ENCODE peak calls at places on chromosomes 2 and 18, in seven cellular contexts. One of them, this sample, is unnamed.

GRCh38 chr2:215441560-215442391 is 5.9 kb upstream of the FN1 start:
- DNase-seq in fibroblast of lung: no peak
- DNase-seq in cardiac muscle cell: no peak
- DNase-seq in fibroblast of pulmonary artery: no peak
- DNase-seq in lower lobe of right lung: no peak
- DNase-seq in endodermal cell: no peak
- DNase-seq in GM12865: no peak
- DNase-seq in this sample: no peak

GRCh38 chr2:20396356-20397000 is 45.8 kb upstream of the PUM2 start:
- DNase-seq in fibroblast of lung: no peak
- DNase-seq in cardiac muscle cell: no peak
- DNase-seq in fibroblast of pulmonary artery: no peak
- DNase-seq in lower lobe of right lung: no peak
- DNase-seq in endodermal cell: no peak
- DNase-seq in GM12865: no peak
- DNase-seq in this sample: no peak

GRCh38 chr2:161961046-161961445 is 113.0 kb downstream of the DPP4 start:
- DNase-seq in fibroblast of lung: no peak
- DNase-seq in cardiac muscle cell: no peak
- DNase-seq in fibroblast of pulmonary artery: no peak
- DNase-seq in lower lobe of right lung: no peak
- DNase-seq in endodermal cell: no peak
- DNase-seq in GM12865: no peak
- DNase-seq in this sample: no peak

GRCh38 chr2:12714391-12715221 is 2.1 kb upstream of the TRIB2 start:
- DNase-seq in fibroblast of lung: peak; percentile 40
- DNase-seq in cardiac muscle cell: no peak
- DNase-seq in fibroblast of pulmonary artery: peak; percentile 76
- DNase-seq in lower lobe of right lung: no peak
- DNase-seq in endodermal cell: no peak
- DNase-seq in GM12865: no peak
- DNase-seq in this sample: no peak

GRCh38 chr2:128600606-128601297 is 282.1 kb upstream of the HS6ST1 start:
- DNase-seq in fibroblast of lung: no peak
- DNase-seq in cardiac muscle cell: no peak
- DNase-seq in fibroblast of pulmonary artery: no peak
- DNase-seq in lower lobe of right lung: no peak
- DNase-seq in endodermal cell: no peak
- DNase-seq in GM12865: no peak
- DNase-seq in this sample: peak; percentile 3

GRCh38 chr2:20745924-20746555 is 76.9 kb downstream of the LDAH start:
- DNase-seq in fibroblast of lung: no peak
- DNase-seq in cardiac muscle cell: no peak
- DNase-seq in fibroblast of pulmonary artery: peak; percentile 6
- DNase-seq in lower lobe of right lung: no peak
- DNase-seq in endodermal cell: no peak
- DNase-seq in GM12865: no peak
- DNase-seq in this sample: no peak

GRCh38 chr2:237178396-237178795 is 92.7 kb downstream of the COPS8 start:
- DNase-seq in fibroblast of lung: peak; percentile 95
- DNase-seq in cardiac muscle cell: no peak
- DNase-seq in fibroblast of pulmonary artery: peak; percentile 52
- DNase-seq in lower lobe of right lung: no peak
- DNase-seq in endodermal cell: no peak
- DNase-seq in GM12865: no peak
- DNase-seq in this sample: no peak

GRCh38 chr2:105888625-105889024 is 143.9 kb downstream of the NCK2 start:
- DNase-seq in fibroblast of lung: no peak
- DNase-seq in cardiac muscle cell: no peak
- DNase-seq in fibroblast of pulmonary artery: no peak
- DNase-seq in lower lobe of right lung: no peak
- DNase-seq in endodermal cell: peak; percentile 74
- DNase-seq in GM12865: peak; percentile 51
- DNase-seq in this sample: no peak

GRCh38 chr2:215527738-215528137 is 91.9 kb upstream of the FN1 start:
- DNase-seq in fibroblast of lung: peak; percentile 85
- DNase-seq in cardiac muscle cell: no peak
- DNase-seq in fibroblast of pulmonary artery: peak; percentile 72
- DNase-seq in lower lobe of right lung: no peak
- DNase-seq in endodermal cell: no peak
- DNase-seq in GM12865: no peak
- DNase-seq in this sample: no peak

GRCh38 chr2:61715501-61715900 is 138.4 kb downstream of the FAM161A start:
- DNase-seq in fibroblast of lung: no peak
- DNase-seq in cardiac muscle cell: no peak
- DNase-seq in fibroblast of pulmonary artery: no peak
- DNase-seq in lower lobe of right lung: no peak
- DNase-seq in endodermal cell: no peak
- DNase-seq in GM12865: no peak
- DNase-seq in this sample: no peak

GRCh38 chr2:29509397-29509796 is 394.2 kb downstream of the CLIP4 start:
- DNase-seq in fibroblast of lung: no peak
- DNase-seq in cardiac muscle cell: no peak
- DNase-seq in fibroblast of pulmonary artery: no peak
- DNase-seq in lower lobe of right lung: no peak
- DNase-seq in endodermal cell: no peak
- DNase-seq in GM12865: no peak
- DNase-seq in this sample: no peak

GRCh38 chr2:97911210-97911921 is 84.4 kb downstream of the TMEM131 start:
- DNase-seq in fibroblast of lung: peak; percentile 20
- DNase-seq in cardiac muscle cell: no peak
- DNase-seq in fibroblast of pulmonary artery: peak; percentile 34
- DNase-seq in lower lobe of right lung: no peak
- DNase-seq in endodermal cell: no peak
- DNase-seq in GM12865: peak; percentile 80
- DNase-seq in this sample: no peak

GRCh38 chr2:117933884-117934354 is 80.0 kb downstream of the CCDC93 start:
- DNase-seq in fibroblast of lung: no peak
- DNase-seq in cardiac muscle cell: no peak
- DNase-seq in fibroblast of pulmonary artery: no peak
- DNase-seq in lower lobe of right lung: no peak
- DNase-seq in endodermal cell: peak; percentile 46
- DNase-seq in GM12865: no peak
- DNase-seq in this sample: no peak

GRCh38 chr2:9699139-9699823 is 68.5 kb upstream of the YWHAQ start:
- DNase-seq in fibroblast of lung: peak; percentile 73
- DNase-seq in cardiac muscle cell: no peak
- DNase-seq in fibroblast of pulmonary artery: peak; percentile 64
- DNase-seq in lower lobe of right lung: no peak
- DNase-seq in endodermal cell: peak; percentile 24
- DNase-seq in GM12865: no peak
- DNase-seq in this sample: no peak

GRCh38 chr2:181576431-181576830 is 80.5 kb downstream of the CERKL start:
- DNase-seq in fibroblast of lung: no peak
- DNase-seq in cardiac muscle cell: peak; percentile 57
- DNase-seq in fibroblast of pulmonary artery: no peak
- DNase-seq in lower lobe of right lung: no peak
- DNase-seq in endodermal cell: no peak
- DNase-seq in GM12865: no peak
- DNase-seq in this sample: no peak

GRCh38 chr2:61016392-61017002 is 1.0 kb upstream of the PEX13 start:
- DNase-seq in fibroblast of lung: no peak
- DNase-seq in cardiac muscle cell: no peak
- DNase-seq in fibroblast of pulmonary artery: no peak
- DNase-seq in lower lobe of right lung: peak; percentile 51
- DNase-seq in endodermal cell: no peak
- DNase-seq in GM12865: peak; percentile 61
- DNase-seq in this sample: no peak

GRCh38 chr2:10659898-10660568 is 29.7 kb downstream of the NOL10 start:
- DNase-seq in fibroblast of lung: peak; percentile 72
- DNase-seq in cardiac muscle cell: peak; percentile 58
- DNase-seq in fibroblast of pulmonary artery: peak; percentile 82
- DNase-seq in lower lobe of right lung: no peak
- DNase-seq in endodermal cell: peak; percentile 89
- DNase-seq in GM12865: peak; percentile 21
- DNase-seq in this sample: peak; percentile 64

GRCh38 chr2:1598800-1599199 is 145.5 kb downstream of the PXDN start:
- DNase-seq in fibroblast of lung: no peak
- DNase-seq in cardiac muscle cell: no peak
- DNase-seq in fibroblast of pulmonary artery: no peak
- DNase-seq in lower lobe of right lung: no peak
- DNase-seq in endodermal cell: peak; percentile 41
- DNase-seq in GM12865: no peak
- DNase-seq in this sample: no peak

GRCh38 chr2:232637832-232638231 is 4.4 kb downstream of the EFHD1 start:
- DNase-seq in fibroblast of lung: no peak
- DNase-seq in cardiac muscle cell: no peak
- DNase-seq in fibroblast of pulmonary artery: no peak
- DNase-seq in lower lobe of right lung: no peak
- DNase-seq in endodermal cell: no peak
- DNase-seq in GM12865: no peak
- DNase-seq in this sample: no peak
- H3K4me3 ChIP-seq in fibroblast of lung: no peak overlapping the region
- H3K4me3 ChIP-seq in cardiac muscle cell: no peak overlapping the region
- H3K4me3 ChIP-seq in fibroblast of pulmonary artery: no peak overlapping the region
- H3K4me3 ChIP-seq in lower lobe of right lung: no peak overlapping the region
- H3K4me3 ChIP-seq in endodermal cell: no peak overlapping the region
- H3K4me3 ChIP-seq in GM12865: no peak overlapping the region
- H3K4me3 ChIP-seq in this sample: no peak overlapping the region

GRCh38 chr18:78292602-78293001 is 687.0 kb upstream of the SALL3 start:
- DNase-seq in fibroblast of lung: peak; percentile 2
- DNase-seq in cardiac muscle cell: no peak
- DNase-seq in fibroblast of pulmonary artery: no peak
- DNase-seq in lower lobe of right lung: no peak
- DNase-seq in endodermal cell: no peak
- DNase-seq in GM12865: no peak
- DNase-seq in this sample: no peak
- H3K4me3 ChIP-seq in fibroblast of lung: no peak overlapping the region
- H3K4me3 ChIP-seq in cardiac muscle cell: no peak overlapping the region
- H3K4me3 ChIP-seq in fibroblast of pulmonary artery: no peak overlapping the region
- H3K4me3 ChIP-seq in lower lobe of right lung: no peak overlapping the region
- H3K4me3 ChIP-seq in endodermal cell: no peak overlapping the region
- H3K4me3 ChIP-seq in GM12865: no peak overlapping the region
- H3K4me3 ChIP-seq in this sample: no peak overlapping the region

GRCh38 chr2:212266310-212266709 is 272.3 kb downstream of the ERBB4 start:
- DNase-seq in fibroblast of lung: no peak
- DNase-seq in cardiac muscle cell: no peak
- DNase-seq in fibroblast of pulmonary artery: no peak
- DNase-seq in lower lobe of right lung: no peak
- DNase-seq in endodermal cell: no peak
- DNase-seq in GM12865: no peak
- DNase-seq in this sample: no peak
- H3K4me3 ChIP-seq in fibroblast of lung: no peak overlapping the region
- H3K4me3 ChIP-seq in cardiac muscle cell: no peak overlapping the region
- H3K4me3 ChIP-seq in fibroblast of pulmonary artery: no peak overlapping the region
- H3K4me3 ChIP-seq in lower lobe of right lung: no peak overlapping the region
- H3K4me3 ChIP-seq in endodermal cell: no peak overlapping the region
- H3K4me3 ChIP-seq in GM12865: no peak overlapping the region
- H3K4me3 ChIP-seq in this sample: no peak overlapping the region

DNA sequence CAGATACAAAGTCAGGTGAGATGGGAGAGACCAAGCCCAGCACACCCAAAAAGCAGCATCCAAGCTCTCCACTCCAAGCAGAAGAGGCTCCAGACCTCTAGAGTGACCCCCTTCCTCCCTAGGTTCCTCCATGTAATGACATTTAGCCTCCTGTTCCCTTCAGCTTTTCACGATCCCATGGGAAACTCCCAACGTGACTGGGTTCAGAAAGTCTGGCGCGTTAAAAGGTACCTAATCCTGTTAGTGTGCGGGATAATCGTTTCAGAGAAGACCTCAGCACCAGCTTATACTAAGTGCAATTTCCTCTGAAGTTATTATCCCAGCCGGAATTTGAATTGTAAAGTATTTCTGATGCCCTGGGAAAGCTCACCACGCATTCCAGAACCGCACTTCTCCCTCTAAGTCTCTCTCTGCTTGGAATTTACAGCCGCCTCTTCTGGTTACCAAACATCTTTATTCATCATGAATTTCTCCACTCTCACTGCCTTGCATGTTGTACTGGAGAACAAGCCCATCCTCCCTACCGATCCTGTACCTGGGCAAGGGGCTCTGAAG is 46.9 kb downstream of the CCBE1 start:
- DNase-seq in fibroblast of lung: no peak
- DNase-seq in cardiac muscle cell: no peak
- DNase-seq in fibroblast of pulmonary artery: no peak
- DNase-seq in lower lobe of right lung: no peak
- DNase-seq in endodermal cell: no peak
- DNase-seq in GM12865: no peak
- DNase-seq in this sample: no peak
- H3K4me3 ChIP-seq in fibroblast of lung: no peak overlapping the region
- H3K4me3 ChIP-seq in cardiac muscle cell: no peak overlapping the region
- H3K4me3 ChIP-seq in fibroblast of pulmonary artery: no peak overlapping the region
- H3K4me3 ChIP-seq in lower lobe of right lung: no peak overlapping the region
- H3K4me3 ChIP-seq in endodermal cell: no peak overlapping the region
- H3K4me3 ChIP-seq in GM12865: no peak overlapping the region
- H3K4me3 ChIP-seq in this sample: no peak overlapping the region

GRCh38 chr2:44802409-44803099 is 138.9 kb upstream of the SIX3 start:
- DNase-seq in fibroblast of lung: no peak
- DNase-seq in cardiac muscle cell: peak; percentile 35
- DNase-seq in fibroblast of pulmonary artery: no peak
- DNase-seq in lower lobe of right lung: no peak
- DNase-seq in endodermal cell: peak; percentile 98
- DNase-seq in GM12865: no peak
- DNase-seq in this sample: no peak
- H3K4me3 ChIP-seq in fibroblast of lung: no peak overlapping the region
- H3K4me3 ChIP-seq in cardiac muscle cell: peak overlapping the region; percentile 20
- H3K4me3 ChIP-seq in fibroblast of pulmonary artery: no peak overlapping the region
- H3K4me3 ChIP-seq in lower lobe of right lung: peak overlapping the region; percentile 14
- H3K4me3 ChIP-seq in endodermal cell: peak overlapping the region; percentile 85
- H3K4me3 ChIP-seq in GM12865: peak overlapping the region; percentile 27
- H3K4me3 ChIP-seq in this sample: peak overlapping the region; percentile 44

GRCh38 chr18:63161728-63162195 is 157.8 kb downstream of the BCL2 start:
- DNase-seq in fibroblast of lung: peak; percentile 94
- DNase-seq in cardiac muscle cell: no peak
- DNase-seq in fibroblast of pulmonary artery: peak; percentile 94
- DNase-seq in lower lobe of right lung: peak; percentile 61
- DNase-seq in endodermal cell: no peak
- DNase-seq in GM12865: peak; percentile 96
- DNase-seq in this sample: peak; percentile 50
- H3K4me3 ChIP-seq in fibroblast of lung: no peak overlapping the region
- H3K4me3 ChIP-seq in cardiac muscle cell: no peak overlapping the region
- H3K4me3 ChIP-seq in fibroblast of pulmonary artery: no peak overlapping the region
- H3K4me3 ChIP-seq in lower lobe of right lung: no peak overlapping the region
- H3K4me3 ChIP-seq in endodermal cell: no peak overlapping the region
- H3K4me3 ChIP-seq in GM12865: peak overlapping the region; percentile 76
- H3K4me3 ChIP-seq in this sample: peak overlapping the region; percentile 20

DNA sequence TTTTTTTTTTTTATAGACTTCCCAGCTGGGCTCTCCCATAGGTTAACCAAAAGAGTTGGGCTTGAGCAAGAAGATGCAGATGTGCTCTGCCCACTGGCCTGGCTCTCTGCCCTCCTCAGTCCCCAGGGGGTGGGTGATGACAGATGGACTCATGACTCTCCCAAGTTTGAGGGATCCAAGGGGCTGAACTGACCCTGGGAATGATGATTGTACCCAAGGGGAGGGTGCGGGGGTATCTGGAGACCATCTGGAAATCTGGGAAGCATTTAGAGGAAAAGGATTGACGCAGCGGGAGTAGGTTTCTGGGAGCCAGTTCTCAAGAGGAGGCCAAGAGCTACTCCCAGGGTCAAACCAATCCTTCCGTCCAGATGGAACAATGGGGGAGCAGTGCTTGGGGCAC is 330.8 kb downstream of the CYP26B1 start:
- DNase-seq in fibroblast of lung: no peak
- DNase-seq in cardiac muscle cell: no peak
- DNase-seq in fibroblast of pulmonary artery: no peak
- DNase-seq in lower lobe of right lung: no peak
- DNase-seq in endodermal cell: no peak
- DNase-seq in GM12865: no peak
- DNase-seq in this sample: no peak
- H3K4me3 ChIP-seq in fibroblast of lung: no peak overlapping the region
- H3K4me3 ChIP-seq in cardiac muscle cell: no peak overlapping the region
- H3K4me3 ChIP-seq in fibroblast of pulmonary artery: no peak overlapping the region
- H3K4me3 ChIP-seq in lower lobe of right lung: no peak overlapping the region
- H3K4me3 ChIP-seq in endodermal cell: no peak overlapping the region
- H3K4me3 ChIP-seq in GM12865: no peak overlapping the region
- H3K4me3 ChIP-seq in this sample: no peak overlapping the region

This sample was measured in psoas muscle.